ENCODE peak calls at places on chromosomes 1 and 21, in ten cellular contexts. A, K, N, I, X, M, H, Q, U and F are unnamed samples. For H3K4me1, the result is how much of the 10 kb centered on the place peaks cover.

GRCh38 chr1:60149254-60149653 is 75.7 kb upstream of the C1orf87 start:
- DNase-seq in K (no peak), A (peak), X (no peak), N (peak), H (peak), I (peak), U (no peak), M (no peak), Q (peak), F (no peak)

GRCh38 chr1:113659010-113659409 is 100.3 kb downstream of the PHTF1 start:
- DNase-seq in N (no peak), A (no peak), X (no peak), Q (no peak), K (no peak), M (no peak), I (no peak), U (no peak), H (no peak), F (no peak)

GRCh38 chr1:110495926-110496600 is 22.9 kb downstream of the KCNA10 start:
- DNase-seq in M (peak), N (peak), H (peak), Q (peak), U (peak), K (peak), I (peak), A (no peak), X (no peak), F (no peak)

GRCh38 chr1:193558491-193559028 is 372.1 kb upstream of the B3GALT2 start:
- DNase-seq in K (peak), A (no peak), H (no peak), I (no peak), Q (no peak), N (no peak), X (no peak), U (peak), M (peak), F (no peak)

GRCh38 chr1:192442736-192443135 is 125.9 kb downstream of the RGS21 start:
- DNase-seq in K (no peak), M (peak), H (no peak), U (no peak), N (no peak), A (no peak), X (no peak), Q (no peak), I (no peak), F (no peak)

GRCh38 chr1:116373451-116374339 is 651 bp downstream of the ATP1A1 start:
- DNase-seq in U (peak), N (peak), H (peak), X (peak), M (peak), Q (peak), I (peak), K (peak), A (peak), F (peak)

GRCh38 chr21:33940846-33941245 is 25.2 kb upstream of the ATP5PO start:
- DNase-seq in Q (no peak), X (no peak), N (no peak), U (no peak), M (peak), A (no peak), K (no peak), I (no peak), H (no peak), F (no peak)

GRCh38 chr1:17434016-17434415 is 5.5 kb downstream of the RCC2 start:
- DNase-seq in I (no peak), M (no peak), Q (no peak), X (no peak), K (no peak), U (no peak), N (no peak), H (no peak), A (no peak), F (no peak)

GRCh38 chr1:185046639-185047038 is 1.3 kb downstream of the RNF2 start:
- DNase-seq in M (no peak), K (no peak), N (no peak), U (peak), H (no peak), Q (no peak), I (no peak), A (no peak), X (no peak), F (no peak)

GRCh38 chr1:185044387-185044786 is 971 bp upstream of the RNF2 start:
- DNase-seq in H (no peak), X (no peak), A (no peak), I (no peak), M (no peak), N (no peak), U (peak), Q (no peak), K (no peak), F (no peak)

GRCh38 chr1:185041742-185042141 is 3.6 kb upstream of the RNF2 start:
- DNase-seq in M (no peak), U (no peak), K (no peak), X (no peak), N (no peak), H (no peak), Q (no peak), I (no peak), A (no peak), F (no peak)

GRCh38 chr1:185045793-185046441 is 559 bp downstream of the RNF2 start:
- DNase-seq in M (peak), I (peak), A (peak), Q (peak), H (peak), N (peak), U (peak), K (peak), X (no peak), F (no peak)

DNA sequence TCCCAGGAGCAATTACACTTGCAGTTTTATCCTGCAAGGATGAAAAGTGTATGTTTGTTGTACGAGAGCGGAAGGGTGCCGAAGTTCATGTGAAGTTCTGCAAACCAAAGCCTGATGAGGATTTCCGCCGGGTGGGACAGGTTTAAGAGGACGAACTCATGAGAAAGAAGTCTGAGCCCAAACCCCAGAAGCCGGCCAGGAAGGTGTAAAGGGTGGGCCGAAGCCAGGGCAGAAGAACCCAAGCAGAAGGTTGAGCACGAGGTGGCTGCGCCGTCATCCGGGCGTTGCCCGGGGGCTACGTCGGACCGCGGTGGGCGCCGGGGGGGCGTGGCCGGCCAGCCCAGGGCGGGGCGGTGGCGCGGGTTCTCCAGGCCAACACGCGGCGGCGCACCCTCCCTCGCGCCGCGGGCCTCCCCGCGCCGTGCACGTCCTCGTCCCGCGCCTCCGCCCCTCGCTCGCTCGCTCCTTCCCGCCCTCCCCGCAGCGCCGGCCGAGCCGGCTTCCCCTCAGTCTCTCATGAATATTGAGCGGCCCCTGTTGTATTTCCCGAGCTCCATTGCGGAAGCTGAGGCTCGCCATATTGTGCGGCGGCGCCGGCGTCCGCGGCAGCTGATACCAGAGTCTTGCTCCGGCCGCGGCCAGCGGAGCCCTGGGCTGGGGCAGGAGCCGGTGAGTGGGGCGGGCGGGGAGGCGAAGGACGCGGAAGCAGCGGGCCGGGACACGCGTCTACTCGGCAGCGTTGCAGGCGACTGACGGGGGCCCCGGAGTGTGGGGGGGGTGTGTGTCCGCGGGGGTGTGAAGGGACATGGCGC is at the start of gene RNF2:
- DNase-seq in K (peak), X (peak), U (peak), A (peak), Q (peak), I (peak), N (peak), H (peak), M (peak), F (peak)
- H3K4me1 ChIP-seq in K (under half), X (under half), U (under half), A (under half), Q (under half), I (under half), N (under half), H (under half), M (under half), F (under half)

GRCh38 chr1:25772692-25773245 is 27.2 kb upstream of the SELENON start:
- DNase-seq in U (no peak), I (no peak), N (no peak), H (no peak), A (no peak), K (no peak), X (no peak), M (no peak), Q (no peak), F (no peak)

GRCh38 chr1:25774206-25774804 is 25.7 kb upstream of the SELENON start:
- DNase-seq in M (no peak), K (no peak), A (no peak), X (no peak), H (no peak), Q (peak), I (no peak), N (no peak), U (no peak), F (no peak)

GRCh38 chr1:25772164-25772563 is 27.8 kb upstream of the SELENON start:
- DNase-seq in N (no peak), K (no peak), Q (peak), X (no peak), A (no peak), I (no peak), U (no peak), M (no peak), H (no peak), F (no peak)

GRCh38 chr1:25773441-25774125 is 26.4 kb upstream of the SELENON start:
- DNase-seq in M (no peak), H (no peak), U (peak), X (no peak), A (no peak), I (no peak), Q (peak), K (peak), N (no peak), F (no peak)

DNA sequence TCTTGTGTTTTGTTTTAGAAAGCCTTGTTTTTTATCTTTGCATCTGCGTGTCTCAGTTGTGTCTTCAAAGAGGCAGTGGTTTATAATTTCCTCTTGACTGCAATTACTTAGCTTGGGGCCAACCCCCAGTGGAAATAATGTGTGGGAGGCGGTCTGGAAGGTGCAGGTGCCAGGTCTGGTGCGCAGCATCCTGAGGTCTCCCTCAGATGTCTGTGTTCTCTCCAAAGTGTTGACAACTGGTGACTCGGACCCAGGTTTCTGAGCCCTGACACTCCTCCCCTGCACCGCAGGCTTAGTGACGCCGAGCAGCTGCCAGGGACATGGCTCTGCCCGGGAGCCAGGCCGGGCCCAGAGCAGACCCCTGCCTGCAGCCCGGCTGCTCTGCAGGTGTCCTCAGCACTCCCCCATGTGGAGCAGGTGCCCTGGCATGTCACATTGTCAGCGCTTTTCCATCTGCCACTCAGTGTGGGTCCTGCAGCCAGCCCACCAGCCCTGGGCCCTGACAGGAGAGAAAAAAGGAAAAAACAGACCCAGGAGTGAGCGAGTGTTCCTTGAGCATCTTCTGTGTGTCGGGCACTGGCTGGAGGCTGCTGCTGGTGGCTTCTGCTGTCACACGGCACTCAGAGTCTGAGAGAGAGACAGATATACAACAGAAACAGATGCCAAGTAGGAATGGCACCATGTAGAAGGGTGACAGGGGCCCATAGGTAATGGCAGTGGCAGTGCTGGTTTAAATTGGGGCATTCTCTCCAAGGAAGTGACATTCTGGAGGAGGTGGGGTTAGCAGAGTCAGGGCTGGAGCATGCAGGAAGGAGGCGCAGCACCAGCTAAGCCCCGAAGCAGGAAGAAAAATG is 24.8 kb upstream of the SELENON start:
- DNase-seq in N (no peak), K (no peak), I (peak), X (no peak), M (no peak), U (no peak), Q (no peak), H (no peak), A (no peak), F (no peak)
- H3K27ac ChIP-seq in N (no peak), K (no peak), I (peak), X (no peak), M (no peak), U (no peak), Q (peak), H (no peak), A (peak), F (no peak)

GRCh38 chr1:66375125-66375524 is 158.8 kb upstream of the SGIP1 start:
- DNase-seq in I (no peak), Q (no peak), X (no peak), H (no peak), A (no peak), K (no peak), U (peak), N (no peak), M (peak), F (no peak)
- H3K4me1 ChIP-seq in I (under half), Q (under half), X (under half), H (under half), A (under half), K (under half), U (half or more), N (under half), M (under half), F (under half)

GRCh38 chr1:212566522-212567479 is 41.8 kb upstream of the ATF3 start:
- DNase-seq in A (no peak), Q (peak), X (no peak), M (peak), U (peak), N (peak), I (no peak), K (peak), H (peak), F (no peak)
- H3K27ac ChIP-seq in A (peak), Q (peak), X (peak), M (peak), U (no peak), N (peak), I (no peak), K (peak), H (peak), F (peak)